ENCODE peak calls at places on chromosomes 6 and 20, in seven cellular contexts. P is brain microvascular endothelial cell; T is HCT116; U is CD8-positive, alpha-beta T cell; K is stomach; L is right atrium auricular region; A is CD4-positive, alpha-beta memory T cell. C is an unnamed sample.

GRCh38 chr6:123925360-123925759 is 121.7 kb downstream of the NKAIN2 start:
- DNase-seq in P (no peak), T (no peak), U (no peak), K (no peak), L (no peak), A (no peak), C (peak)

GRCh38 chr6:26366504-26366903 is 1.5 kb downstream of the BTN3A2 start:
- DNase-seq in P (no peak), T (no peak), U (no peak), K (no peak), L (no peak), A (no peak), C (no peak)

GRCh38 chr6:104768906-104769305 is 90.8 kb downstream of the HACE1 start:
- DNase-seq in P (no peak), T (no peak), U (no peak), K (no peak), L (no peak), A (no peak), C (no peak)

GRCh38 chr6:80725156-80725930 is 618.9 kb downstream of the BCKDHB start:
- DNase-seq in P (no peak), T (no peak), U (no peak), K (no peak), L (no peak), A (no peak), C (no peak)

GRCh38 chr6:119791746-119792145 is 442.2 kb upstream of the MAN1A1 start:
- DNase-seq in P (no peak), T (peak), U (no peak), K (no peak), L (no peak), A (no peak), C (no peak)

GRCh38 chr20:35663813-35664543 is 722 bp downstream of the CPNE1 start:
- DNase-seq in P (no peak), T (peak), U (peak), K (peak), L (peak), A (peak), C (no peak)

GRCh38 chr6:15682965-15683822 is 20.4 kb upstream of the DTNBP1 start:
- DNase-seq in P (no peak), T (no peak), U (no peak), K (no peak), L (no peak), A (no peak), C (no peak)

GRCh38 chr6:129281173-129281796 is 398.3 kb downstream of the LAMA2 start:
- DNase-seq in P (no peak), T (no peak), U (no peak), K (no peak), L (no peak), A (no peak), C (no peak)

GRCh38 chr6:41460742-41461336 is 85.3 kb upstream of the FOXP4 start:
- DNase-seq in P (no peak), T (peak), U (no peak), K (no peak), L (no peak), A (no peak), C (no peak)

GRCh38 chr6:156988276-156989158 is 211.3 kb downstream of the ARID1B start:
- DNase-seq in P (no peak), T (no peak), U (no peak), K (no peak), L (no peak), A (no peak), C (no peak)

GRCh38 chr6:53725791-53726575 is 60.4 kb upstream of the KLHL31 start:
- DNase-seq in P (peak), T (no peak), U (peak), K (peak), L (peak), A (peak), C (no peak)

GRCh38 chr6:142942238-142942637 is 2.7 kb downstream of the HIVEP2 start:
- DNase-seq in P (no peak), T (no peak), U (no peak), K (no peak), L (no peak), A (peak), C (no peak)

GRCh38 chr6:159107451-159108260 is 61.5 kb upstream of the FNDC1 start:
- DNase-seq in P (no peak), T (no peak), U (peak), K (peak), L (no peak), A (peak), C (no peak)

GRCh38 chr20:9344080-9344920 is 170.1 kb upstream of the LAMP5 start:
- DNase-seq in P (peak), T (no peak), U (no peak), K (no peak), L (no peak), A (no peak), C (no peak)

GRCh38 chr6:34575326-34575725 is 19.2 kb upstream of the SPDEF start:
- DNase-seq in P (no peak), T (no peak), U (no peak), K (no peak), L (no peak), A (no peak), C (no peak)

GRCh38 chr6:1208876-1209275 is 103.0 kb upstream of the FOXQ1 start:
- DNase-seq in P (no peak), T (no peak), U (no peak), K (no peak), L (no peak), A (no peak), C (peak)

GRCh38 chr20:10961651-10962288 is 288.0 kb upstream of the JAG1 start:
- DNase-seq in P (no peak), T (no peak), U (no peak), K (no peak), L (no peak), A (no peak), C (no peak)

GRCh38 chr6:60754879-60755278 is 1531.1 kb downstream of the KHDRBS2 start:
- DNase-seq in P (no peak), T (no peak), U (no peak), K (no peak), L (no peak), A (no peak), C (no peak)

GRCh38 chr6:150267686-150268561 is 100.9 kb upstream of the IYD start:
- DNase-seq in P (peak), T (no peak), U (no peak), K (no peak), L (no peak), A (no peak), C (peak)

GRCh38 chr6:149026530-149026942 is 279.7 kb downstream of the UST start:
- DNase-seq in P (peak), T (peak), U (no peak), K (no peak), L (no peak), A (no peak), C (peak)

GRCh38 chr6:55875420-55875819 is at the start of gene BMP5:
- DNase-seq in P (no peak), T (no peak), U (no peak), K (no peak), L (no peak), A (no peak), C (no peak)
- H3K27ac ChIP-seq in P (no peak), T (no peak), U (no peak), K (no peak), L (no peak), A (no peak), C (no peak)

DNA sequence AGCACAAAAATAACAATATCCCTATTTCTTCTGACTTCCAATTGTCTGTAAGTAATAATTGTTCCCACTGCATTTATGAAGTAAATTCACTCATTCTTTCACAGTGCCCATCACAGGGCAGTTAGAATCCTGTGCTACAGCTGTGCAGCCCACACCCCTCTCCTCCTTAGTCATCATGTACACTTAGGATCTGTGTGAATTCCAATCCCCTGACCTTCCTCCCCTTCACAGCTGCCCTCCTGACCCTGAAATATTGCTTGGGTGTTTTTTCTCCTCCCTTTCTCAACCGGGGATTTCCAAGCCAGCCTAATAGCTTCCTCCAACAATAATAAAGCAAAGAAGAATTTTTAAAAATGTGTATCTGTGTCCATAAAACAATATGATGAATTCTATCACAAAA is 91.5 kb upstream of the BEND6 start:
- DNase-seq in P (peak), T (no peak), U (no peak), K (no peak), L (no peak), A (no peak), C (no peak)
- H3K27ac ChIP-seq in P (peak), T (peak), U (no peak), K (no peak), L (no peak), A (no peak), C (peak)

DNA sequence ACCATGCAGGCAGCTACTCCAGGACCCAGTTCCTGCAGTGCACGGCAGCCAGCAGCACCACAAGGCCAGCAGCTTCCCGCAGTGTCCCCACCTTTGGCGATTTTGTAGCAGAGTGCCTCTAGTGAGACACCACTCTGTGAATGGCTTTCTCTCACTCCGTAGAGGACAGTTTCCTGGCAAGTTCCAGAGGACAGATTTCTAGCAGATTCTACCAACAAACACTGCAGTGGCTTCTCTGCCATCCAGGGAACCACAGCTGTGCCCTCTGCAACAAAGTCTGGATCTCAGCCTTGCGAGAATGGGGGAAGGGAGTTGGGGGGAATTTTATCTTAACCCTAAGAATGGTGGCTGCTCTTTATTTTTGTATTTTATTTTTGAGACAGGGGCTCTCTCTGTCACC is 28.7 kb downstream of the SNHG17 start:
- DNase-seq in P (no peak), T (no peak), U (no peak), K (peak), L (no peak), A (no peak), C (no peak)
- H3K27ac ChIP-seq in P (no peak), T (no peak), U (no peak), K (no peak), L (no peak), A (no peak), C (no peak)

GRCh38 chr6:136611133-136611532 is 60.9 kb upstream of the MAP7 start:
- DNase-seq in P (no peak), T (peak), U (no peak), K (no peak), L (no peak), A (no peak), C (no peak)

GRCh38 chr6:136609878-136610706 is 59.9 kb upstream of the MAP7 start:
- DNase-seq in P (peak), T (peak), U (no peak), K (peak), L (peak), A (no peak), C (peak)

GRCh38 chr6:136607932-136608772 is 57.9 kb upstream of the MAP7 start:
- DNase-seq in P (peak), T (peak), U (peak), K (peak), L (peak), A (peak), C (no peak)

GRCh38 chr6:136607204-136607931 is 57.1 kb upstream of the MAP7 start:
- DNase-seq in P (no peak), T (no peak), U (no peak), K (no peak), L (no peak), A (no peak), C (no peak)

DNA sequence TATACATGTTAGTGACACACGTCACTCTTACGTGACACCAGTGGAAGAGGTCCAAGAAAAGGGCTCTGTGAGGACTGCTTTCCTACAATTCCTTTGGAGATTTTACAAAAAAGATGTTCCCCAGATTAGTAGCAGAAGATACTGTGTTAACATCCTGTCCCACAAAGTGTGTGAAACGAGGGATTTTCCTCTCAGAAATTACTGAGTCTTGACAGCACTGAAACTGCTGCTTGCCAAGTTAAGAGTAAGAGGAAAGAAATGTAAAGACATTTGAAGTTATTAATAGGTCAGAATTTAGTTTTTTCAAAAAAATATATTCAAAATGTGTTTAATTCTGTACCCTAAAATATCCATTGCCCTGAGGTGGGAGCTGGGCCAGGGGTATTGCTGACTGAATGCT is 58.8 kb upstream of the MAP7 start:
- DNase-seq in P (peak), T (no peak), U (no peak), K (no peak), L (no peak), A (no peak), C (no peak)
- H3K27ac ChIP-seq in P (peak), T (peak), U (no peak), K (peak), L (no peak), A (no peak), C (peak)